ENCODE peak calls at places on chromosomes 7 and 10, in eight cellular contexts. D is HCT116; Z is sciatic nerve; E is A172; N is tibial artery; T is activated T-cell treated with anti-CD3 and anti-CD28 coated beads, Interleukin-2, amount 50 U/mL, for 72 hours; F is GM23248; S is GM19239. B is an unnamed sample.

GRCh38 chr7:41467596-41467995 is 235.3 kb downstream of the INHBA start:
- DNase-seq in D (no peak), Z (no peak), E (no peak), N (no peak), T (no peak), F (no peak), S (no peak), B (no peak)

GRCh38 chr7:103680161-103681144 is 234.4 kb upstream of the SLC26A5 start:
- DNase-seq in D (no peak), Z (peak), E (no peak), N (no peak), T (no peak), F (no peak), S (no peak), B (no peak)

GRCh38 chr10:75236178-75236825 is 545 bp upstream of the COMTD1 start:
- DNase-seq in D (no peak), Z (no peak), E (no peak), N (no peak), T (no peak), F (no peak), S (no peak), B (no peak)

GRCh38 chr7:44969701-44970494 is 8.9 kb downstream of the MYO1G start:
- DNase-seq in D (no peak), Z (peak), E (no peak), N (peak), T (no peak), F (no peak), S (no peak), B (no peak)

GRCh38 chr7:55155351-55156117 is 136.7 kb downstream of the EGFR start:
- DNase-seq in D (no peak), Z (no peak), E (no peak), N (no peak), T (no peak), F (no peak), S (no peak), B (no peak)

GRCh38 chr7:115748123-115748738 is 282.3 kb downstream of the TFEC start:
- DNase-seq in D (peak), Z (no peak), E (no peak), N (no peak), T (no peak), F (peak), S (no peak), B (peak)

GRCh38 chr7:75962607-75963382 is 31.6 kb downstream of the TMEM120A start:
- DNase-seq in D (no peak), Z (no peak), E (no peak), N (peak), T (no peak), F (peak), S (no peak), B (no peak)

GRCh38 chr7:155009570-155010157 is 6.7 kb upstream of the PAXIP1 start:
- DNase-seq in D (peak), Z (no peak), E (no peak), N (no peak), T (peak), F (no peak), S (no peak), B (no peak)

GRCh38 chr7:147539685-147540084 is 1050.9 kb upstream of the C7orf33 start:
- DNase-seq in D (no peak), Z (no peak), E (no peak), N (no peak), T (no peak), F (no peak), S (no peak), B (no peak)

GRCh38 chr10:43372751-43373445 is 1.5 kb downstream of the FXYD4 start:
- DNase-seq in D (no peak), Z (no peak), E (no peak), N (no peak), T (no peak), F (no peak), S (no peak), B (no peak)

GRCh38 chr7:18941197-18941596 is 176.2 kb downstream of the TWIST1 start:
- DNase-seq in D (no peak), Z (no peak), E (no peak), N (no peak), T (no peak), F (no peak), S (no peak), B (no peak)

GRCh38 chr10:97570789-97571536 is 1.6 kb upstream of the ANKRD2 start:
- DNase-seq in D (no peak), Z (no peak), E (no peak), N (no peak), T (no peak), F (no peak), S (no peak), B (no peak)

GRCh38 chr7:51040777-51041176 is 258.1 kb upstream of the GRB10 start:
- DNase-seq in D (no peak), Z (no peak), E (no peak), N (no peak), T (no peak), F (peak), S (no peak), B (no peak)

GRCh38 chr10:96264938-96265337 is 6.4 kb downstream of the BLNK start:
- DNase-seq in D (no peak), Z (no peak), E (no peak), N (no peak), T (no peak), F (no peak), S (no peak), B (no peak)

GRCh38 chr10:96306516-96306915 is 2.3 kb downstream of the DNTT start:
- DNase-seq in D (no peak), Z (peak), E (no peak), N (peak), T (no peak), F (no peak), S (no peak), B (peak)

GRCh38 chr7:40673285-40673684 is 538.5 kb downstream of the SUGCT start:
- DNase-seq in D (no peak), Z (no peak), E (peak), N (no peak), T (no peak), F (peak), S (no peak), B (no peak)

GRCh38 chr7:20929199-20929598 is 142.5 kb upstream of the SP8 start:
- DNase-seq in D (no peak), Z (no peak), E (no peak), N (no peak), T (no peak), F (no peak), S (no peak), B (no peak)

GRCh38 chr7:128770238-128770637 is 5.4 kb downstream of the OPN1SW start:
- DNase-seq in D (no peak), Z (no peak), E (no peak), N (no peak), T (no peak), F (no peak), S (no peak), B (no peak)

GRCh38 chr10:77236700-77237099 is 400.9 kb downstream of the KCNMA1 start:
- DNase-seq in D (no peak), Z (no peak), E (peak), N (no peak), T (no peak), F (peak), S (no peak), B (no peak)

GRCh38 chr10:59085641-59086502 is 90.6 kb upstream of the PHYHIPL start:
- DNase-seq in D (no peak), Z (no peak), E (no peak), N (no peak), T (no peak), F (no peak), S (no peak), B (no peak)

GRCh38 chr7:11985971-11986370 is 154.0 kb upstream of the THSD7A start:
- DNase-seq in D (no peak), Z (no peak), E (no peak), N (no peak), T (no peak), F (no peak), S (no peak), B (no peak)

GRCh38 chr7:141697211-141697871 is 4.6 kb downstream of the DENND11 start:
- DNase-seq in D (no peak), Z (no peak), E (peak), N (no peak), T (no peak), F (peak), S (no peak), B (peak)

GRCh38 chr10:33335800-33336605 is 1.5 kb upstream of the NRP1 start:
- DNase-seq in D (no peak), Z (peak), E (peak), N (peak), T (peak), F (peak), S (no peak), B (peak)

GRCh38 chr10:24360286-24361127 is 151.6 kb downstream of the KIAA1217 start:
- DNase-seq in D (peak), Z (peak), E (peak), N (no peak), T (peak), F (peak), S (peak), B (peak)